ENCODE peak calls at places on chromosomes 13 and 19, in seven cellular contexts. Y, G, F, M, K, Z and Q are unnamed samples.

GRCh38 chr13:37348916-37349653 is 243.6 kb upstream of the CSNK1A1L start:
- DNase-seq in M (no peak), Z (no peak), Y (no peak), G (no peak), K (no peak), F (no peak), Q (no peak)

GRCh38 chr13:40348096-40348679 is 318.3 kb downstream of the FOXO1 start:
- DNase-seq in Y (no peak), M (no peak), F (no peak), G (no peak), K (no peak), Z (no peak), Q (no peak)

GRCh38 chr13:75581874-75582640 is 32.5 kb downstream of the UCHL3 start:
- DNase-seq in K (no peak), M (no peak), G (no peak), Y (no peak), F (peak), Z (no peak), Q (no peak)

GRCh38 chr19:5394907-5395505 is 54.4 kb upstream of the PTPRS start:
- DNase-seq in K (no peak), Z (no peak), F (no peak), M (no peak), Y (no peak), G (no peak), Q (no peak)

GRCh38 chr13:46166221-46166584 is 15.8 kb downstream of the LCP1 start:
- DNase-seq in G (no peak), M (no peak), K (no peak), Y (no peak), Z (no peak), F (no peak), Q (no peak)

GRCh38 chr13:51729853-51730553 is 74.0 kb downstream of the DHRS12 start:
- DNase-seq in K (peak), M (no peak), G (no peak), Y (no peak), Z (peak), F (peak), Q (peak)

GRCh38 chr13:73138276-73138950 is 79.6 kb downstream of the KLF5 start:
- DNase-seq in Y (no peak), K (no peak), Z (no peak), F (peak), G (no peak), M (peak), Q (no peak)

GRCh38 chr19:53076984-53077383 is 26.2 kb downstream of the ZNF160 start:
- DNase-seq in Z (peak), Y (no peak), F (peak), M (no peak), K (no peak), G (no peak), Q (peak)

GRCh38 chr19:12364391-12365093 is 941 bp downstream of the ZNF442 start:
- DNase-seq in F (peak), G (peak), M (no peak), Y (no peak), Z (peak), K (no peak), Q (peak)

GRCh38 chr13:34352958-34353357 is 535.0 kb downstream of the RFC3 start:
- DNase-seq in Y (no peak), G (no peak), Z (no peak), F (no peak), M (no peak), K (no peak), Q (no peak)

GRCh38 chr19:10566658-10567410 is 1.0 kb upstream of the KRI1 start:
- DNase-seq in M (no peak), G (no peak), Y (peak), K (peak), Z (peak), F (no peak), Q (no peak)

GRCh38 chr13:40187836-40188591 is 478.4 kb downstream of the FOXO1 start:
- DNase-seq in K (peak), Z (no peak), Y (no peak), G (no peak), F (no peak), M (no peak), Q (no peak)

GRCh38 chr13:110499621-110500281 is 61.8 kb downstream of the RAB20 start:
- DNase-seq in Y (no peak), F (peak), M (no peak), K (no peak), Z (no peak), G (no peak), Q (peak)

GRCh38 chr19:13132471-13133166 is 14.6 kb downstream of the NACC1 start:
- DNase-seq in M (no peak), F (peak), G (no peak), K (peak), Z (no peak), Y (no peak), Q (no peak)

GRCh38 chr13:39692650-39693438 is 37.4 kb downstream of the COG6 start:
- DNase-seq in M (no peak), F (no peak), K (no peak), G (no peak), Y (no peak), Z (no peak), Q (no peak)

GRCh38 chr13:35789335-35790166 is 313.1 kb upstream of the MAB21L1 start:
- DNase-seq in M (peak), F (no peak), Y (peak), K (no peak), Z (no peak), G (no peak), Q (peak)

GRCh38 chr13:29702912-29703351 is 107.4 kb upstream of the SLC7A1 start:
- DNase-seq in M (peak), K (no peak), G (no peak), F (peak), Z (no peak), Y (no peak), Q (peak)

GRCh38 chr13:107252021-107252420 is 684.1 kb upstream of the ARGLU1 start:
- DNase-seq in Y (no peak), G (no peak), M (no peak), F (no peak), K (no peak), Z (no peak), Q (no peak)

GRCh38 chr19:33311326-33311682 is 9.0 kb upstream of the CEBPA start:
- DNase-seq in M (no peak), Y (no peak), Z (no peak), G (peak), F (no peak), K (no peak), Q (no peak)

GRCh38 chr13:98909016-98909415 is 68.8 kb downstream of the DOCK9 start:
- DNase-seq in M (no peak), F (no peak), K (no peak), Y (no peak), Z (no peak), G (no peak), Q (no peak)

GRCh38 chr13:28268800-28269223 is 130.5 kb downstream of the PAN3 start:
- DNase-seq in Z (no peak), G (no peak), F (no peak), M (no peak), K (no peak), Y (peak), Q (no peak)

GRCh38 chr19:55939206-55939605 is 7.1 kb upstream of the NLRP13 start:
- DNase-seq in K (no peak), Y (no peak), M (no peak), F (no peak), Z (no peak), G (no peak), Q (no peak)

GRCh38 chr19:1837625-1838105 is 10.6 kb downstream of the REXO1 start:
- DNase-seq in K (peak), M (no peak), Y (peak), G (no peak), F (no peak), Z (no peak), Q (peak)

GRCh38 chr13:23384111-23384510 is 49.4 kb downstream of the SACS start:
- DNase-seq in Y (peak), K (no peak), M (no peak), F (peak), G (no peak), Z (no peak), Q (no peak)

GRCh38 chr19:57830071-57830602 is at the start of gene ZNF587B:
- DNase-seq in M (no peak), F (peak), G (peak), Y (no peak), Z (peak), K (no peak), Q (peak)

GRCh38 chr19:29753190-29753933 is 38.3 kb upstream of the C19orf12 start:
- DNase-seq in M (no peak), Z (no peak), K (no peak), Y (no peak), F (no peak), G (peak), Q (no peak)